ENCODE peak calls at places on chromosome 5, in six cellular contexts. V is Calu3; Y is stimulated activated CD8-positive, alpha-beta memory T cell treated with anti-CD3 and anti-CD28 coated beads, Interleukin-15, amount 100 ng/mL, for 4 hours; F is right cardiac atrium; R is posterior cingulate gyrus; X is MCF 10A. C is an unnamed sample.
A peak's percentile ranks its signal among the peaks of the same experiment; 100 is the strongest.

GRCh38 chr5:57711471-57711870 is 228.9 kb upstream of the ACTBL2 start:
- DNase-seq in V (no peak), Y (no peak), R (no peak), F (no peak), X (no peak), C (no peak)

GRCh38 chr5:132767150-132767549 is 9.9 kb downstream of the SEPTIN8 start:
- DNase-seq in V (no peak), X (no peak), R (no peak), Y (no peak), F (peak; percentile 66), C (no peak)

GRCh38 chr5:148972958-148973357 is 89.9 kb downstream of the SH3TC2 start:
- DNase-seq in R (no peak), V (peak; percentile 65), Y (no peak), X (peak; percentile 94), F (peak; percentile 65), C (no peak)

GRCh38 chr5:31939151-31939550 is 235.0 kb downstream of the GOLPH3 start:
- DNase-seq in Y (no peak), R (no peak), V (no peak), F (no peak), X (peak; percentile 99), C (no peak)

GRCh38 chr5:149529463-149529862 is 21.8 kb downstream of the CSNK1A1 start:
- DNase-seq in V (no peak), R (no peak), F (no peak), Y (no peak), X (no peak), C (no peak)

GRCh38 chr5:34991486-34992238 is 56.1 kb downstream of the AGXT2 start:
- DNase-seq in X (no peak), F (no peak), V (no peak), Y (no peak), R (no peak), C (no peak)

GRCh38 chr5:27821681-27822080 is 783.3 kb upstream of the CDH9 start:
- DNase-seq in Y (no peak), V (no peak), R (no peak), X (peak; percentile 11), F (no peak), C (no peak)

GRCh38 chr5:126972062-126972895 is 58.1 kb downstream of the MARCHF3 start:
- DNase-seq in R (no peak), V (no peak), X (no peak), F (no peak), Y (peak; percentile 1), C (no peak)

GRCh38 chr5:128596071-128596470 is 58.0 kb upstream of the FBN2 start:
- DNase-seq in F (no peak), R (no peak), X (peak; percentile 37), V (peak; percentile 29), Y (no peak), C (no peak)

GRCh38 chr5:134864707-134865106 is 9.5 kb upstream of the TXNDC15 start:
- DNase-seq in Y (no peak), X (no peak), R (no peak), F (no peak), V (no peak), C (no peak)

GRCh38 chr5:153552886-153553285 is 62.4 kb downstream of the GRIA1 start:
- DNase-seq in F (no peak), V (no peak), R (no peak), X (no peak), Y (no peak), C (no peak)

GRCh38 chr5:10420926-10421325 is 20.8 kb upstream of the ROPN1L start:
- DNase-seq in F (no peak), V (no peak), Y (no peak), R (no peak), X (no peak), C (no peak)

GRCh38 chr5:150386024-150386855 is 26.5 kb downstream of the CD74 start:
- DNase-seq in F (no peak), Y (no peak), V (no peak), X (no peak), R (peak; percentile 90), C (no peak)

GRCh38 chr5:40240111-40240510 is 439.6 kb upstream of the PTGER4 start:
- DNase-seq in F (no peak), V (no peak), R (no peak), X (peak; percentile 65), Y (no peak), C (no peak)

GRCh38 chr5:57841671-57842375 is 359.2 kb upstream of the ACTBL2 start:
- DNase-seq in V (peak; percentile 50), R (no peak), Y (no peak), X (peak; percentile 82), F (no peak), C (no peak)

GRCh38 chr5:90381213-90381929 is 28.2 kb downstream of the CETN3 start:
- DNase-seq in V (peak; percentile 27), Y (no peak), X (no peak), R (no peak), F (no peak), C (no peak)

GRCh38 chr5:77947051-77947428 is 170.9 kb upstream of the TBCA start:
- DNase-seq in X (no peak), V (no peak), Y (no peak), R (no peak), F (no peak), C (no peak)

GRCh38 chr5:154721476-154722058 is 33.6 kb upstream of the LARP1 start:
- DNase-seq in Y (no peak), X (no peak), F (no peak), V (no peak), R (no peak), C (no peak)

GRCh38 chr5:148401604-148402003 is 17.8 kb downstream of the FBXO38 start:
- DNase-seq in V (no peak), X (no peak), R (no peak), F (no peak), Y (no peak), C (no peak)

GRCh38 chr5:74167930-74168315 is 472.6 kb downstream of the ENC1 start:
- DNase-seq in X (no peak), Y (no peak), V (no peak), R (no peak), F (no peak), C (no peak)

GRCh38 chr5:56164371-56164770 is 68.8 kb downstream of the ANKRD55 start:
- DNase-seq in V (no peak), Y (no peak), F (no peak), X (no peak), R (no peak), C (peak; percentile 24)

GRCh38 chr5:123283031-123283430 is 140.2 kb downstream of the CEP120 start:
- DNase-seq in X (peak; percentile 24), F (no peak), Y (no peak), V (no peak), R (no peak), C (no peak)

GRCh38 chr5:7382588-7382987 is 13.3 kb upstream of the ADCY2 start:
- DNase-seq in F (no peak), Y (no peak), R (no peak), X (no peak), V (no peak), C (no peak)